ENCODE peak calls at places on chromosomes 3 and 15, in five cellular contexts. D is choroid plexus epithelial cell, Y is B cell, N is foreskin fibroblast, M is GM20000. X is an unnamed sample.

GRCh38 chr15:84822774-84823579 is 5.8 kb downstream of the ALPK3 start:
- DNase-seq in D (no peak), Y (no peak), N (no peak), M (no peak), X (no peak)

GRCh38 chr3:156664285-156665178 is 9.9 kb upstream of the TIPARP start:
- DNase-seq in D (no peak), Y (no peak), N (no peak), M (no peak), X (no peak)

GRCh38 chr3:159418571-159419526 is 569.8 kb upstream of the IL12A start:
- DNase-seq in D (peak; percentile 87), Y (no peak), N (peak; percentile 60), M (no peak), X (no peak)

GRCh38 chr15:40305281-40305680 is 2.5 kb downstream of the PLCB2 start:
- DNase-seq in D (no peak), Y (no peak), N (no peak), M (no peak), X (no peak)

GRCh38 chr3:16928386-16929132 is 43.8 kb downstream of the PLCL2 start:
- DNase-seq in D (peak; percentile 16), Y (no peak), N (no peak), M (peak; percentile 20), X (no peak)

GRCh38 chr3:142027713-142028112 is 121.6 kb downstream of the TFDP2 start:
- DNase-seq in D (peak; percentile 43), Y (peak; percentile 9), N (peak; percentile 26), M (peak; percentile 10), X (peak; percentile 52)

GRCh38 chr15:42404461-42405235 is 45.3 kb downstream of the CAPN3 start:
- DNase-seq in D (no peak), Y (no peak), N (no peak), M (no peak), X (no peak)

GRCh38 chr3:15345051-15345607 is 12.7 kb upstream of the SH3BP5 start:
- DNase-seq in D (no peak), Y (no peak), N (no peak), M (no peak), X (no peak)

GRCh38 chr3:157098823-157099185 is 61.1 kb downstream of the CCNL1 start:
- DNase-seq in D (peak; percentile 69), Y (no peak), N (peak; percentile 49), M (no peak), X (no peak)

GRCh38 chr3:158794936-158795518 is 6.8 kb upstream of the MFSD1 start:
- DNase-seq in D (peak; percentile 86), Y (peak; percentile 17), N (peak; percentile 39), M (peak; percentile 26), X (peak; percentile 37)

DNA sequence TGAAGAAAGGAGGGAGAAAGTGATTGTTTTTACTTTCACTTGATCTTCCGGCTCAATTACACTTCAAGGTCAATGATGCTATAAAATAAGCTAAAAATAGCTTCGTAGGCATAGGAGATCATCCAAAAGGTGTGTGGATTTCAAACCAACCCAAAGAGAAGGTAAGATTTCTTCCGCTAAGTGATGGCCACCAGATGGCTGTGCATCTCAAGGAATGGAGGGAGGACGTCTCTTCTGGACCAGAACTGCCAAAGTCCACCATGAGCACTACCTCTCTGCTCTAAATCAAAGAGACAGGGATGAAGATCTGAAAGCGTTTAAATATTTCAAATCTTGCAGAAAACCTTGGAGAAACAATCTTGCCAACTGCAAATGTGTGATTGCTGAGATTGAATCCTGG is 199.1 kb upstream of the ZPLD1 start:
- DNase-seq in D (peak; percentile 65), Y (no peak), N (no peak), M (no peak), X (peak; percentile 57)
- TF ChIP-seq CTCF in D (peak; percentile 85), Y (peak; percentile 72), N (peak; percentile 40), M (no peak), X (peak; percentile 68)

GRCh38 chr3:171059978-171060377 is 33.5 kb upstream of the SLC2A2 start:
- DNase-seq in D (no peak), Y (no peak), N (no peak), M (no peak), X (no peak)

GRCh38 chr3:171064461-171064860 is 37.9 kb upstream of the SLC2A2 start:
- DNase-seq in D (no peak), Y (no peak), N (no peak), M (no peak), X (no peak)

GRCh38 chr3:171058058-171058457 is 31.5 kb upstream of the SLC2A2 start:
- DNase-seq in D (peak; percentile 31), Y (no peak), N (peak; percentile 34), M (no peak), X (no peak)

GRCh38 chr3:171058873-171059603 is 32.5 kb upstream of the SLC2A2 start:
- DNase-seq in D (no peak), Y (no peak), N (no peak), M (no peak), X (no peak)

GRCh38 chr3:171061749-171062148 is 35.2 kb upstream of the SLC2A2 start:
- DNase-seq in D (no peak), Y (no peak), N (no peak), M (no peak), X (no peak)
- TF ChIP-seq CTCF in D (no peak), Y (no peak), N (no peak), M (no peak), X (no peak)

DNA sequence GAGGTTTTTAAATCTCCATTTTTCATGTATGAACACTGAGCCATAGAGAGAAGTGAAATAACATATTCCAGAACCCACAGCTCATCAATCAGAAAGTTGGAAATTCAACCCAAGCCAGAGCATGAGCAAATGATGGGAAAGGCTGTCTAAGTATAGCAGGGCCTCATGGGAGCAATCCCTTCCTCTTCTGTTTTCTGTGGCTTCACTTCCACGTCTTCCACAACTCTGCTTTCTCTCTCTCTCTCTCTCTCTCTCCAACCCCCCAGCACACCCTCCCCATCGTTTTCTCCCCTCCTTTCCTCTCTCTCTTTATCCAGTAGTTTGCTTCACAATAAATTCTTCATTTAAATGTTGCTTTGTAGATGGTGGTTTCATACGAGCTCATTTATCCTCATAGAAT is 14.7 kb upstream of the IL1RAP start:
- DNase-seq in D (no peak), Y (no peak), N (no peak), M (no peak), X (no peak)
- TF ChIP-seq CTCF in D (no peak), Y (no peak), N (no peak), M (no peak), X (no peak)

GRCh38 chr3:122660575-122660974 is 20.1 kb upstream of the PARP14 start:
- DNase-seq in D (no peak), Y (no peak), N (no peak), M (no peak), X (peak; percentile 61)
- TF ChIP-seq CTCF in D (no peak), Y (no peak), N (no peak), M (no peak), X (peak; percentile 51)

GRCh38 chr3:112767177-112767576 is 79.5 kb downstream of the CD200R1L start:
- DNase-seq in D (peak; percentile 43), Y (peak; percentile 49), N (peak; percentile 35), M (peak; percentile 45), X (no peak)
- TF ChIP-seq CTCF in D (no peak), Y (no peak), N (no peak), M (no peak), X (no peak)

GRCh38 chr3:66501483-66502266 is 853 bp upstream of the LRIG1 start:
- DNase-seq in D (no peak), Y (no peak), N (no peak), M (no peak), X (no peak)
- TF ChIP-seq CTCF in D (peak; percentile 59), Y (no peak), N (peak; percentile 2), M (no peak), X (no peak)

GRCh38 chr3:165254812-165255211 is 58.6 kb upstream of the SLITRK3 start:
- DNase-seq in D (peak; percentile 9), Y (no peak), N (no peak), M (no peak), X (peak; percentile 50)

GRCh38 chr3:165259518-165260193 is 63.5 kb upstream of the SLITRK3 start:
- DNase-seq in D (peak; percentile 19), Y (no peak), N (no peak), M (no peak), X (peak; percentile 11)

GRCh38 chr3:165256554-165256953 is 60.4 kb upstream of the SLITRK3 start:
- DNase-seq in D (no peak), Y (no peak), N (no peak), M (no peak), X (no peak)
- TF ChIP-seq CTCF in D (no peak), Y (no peak), N (no peak), M (no peak), X (no peak)

DNA sequence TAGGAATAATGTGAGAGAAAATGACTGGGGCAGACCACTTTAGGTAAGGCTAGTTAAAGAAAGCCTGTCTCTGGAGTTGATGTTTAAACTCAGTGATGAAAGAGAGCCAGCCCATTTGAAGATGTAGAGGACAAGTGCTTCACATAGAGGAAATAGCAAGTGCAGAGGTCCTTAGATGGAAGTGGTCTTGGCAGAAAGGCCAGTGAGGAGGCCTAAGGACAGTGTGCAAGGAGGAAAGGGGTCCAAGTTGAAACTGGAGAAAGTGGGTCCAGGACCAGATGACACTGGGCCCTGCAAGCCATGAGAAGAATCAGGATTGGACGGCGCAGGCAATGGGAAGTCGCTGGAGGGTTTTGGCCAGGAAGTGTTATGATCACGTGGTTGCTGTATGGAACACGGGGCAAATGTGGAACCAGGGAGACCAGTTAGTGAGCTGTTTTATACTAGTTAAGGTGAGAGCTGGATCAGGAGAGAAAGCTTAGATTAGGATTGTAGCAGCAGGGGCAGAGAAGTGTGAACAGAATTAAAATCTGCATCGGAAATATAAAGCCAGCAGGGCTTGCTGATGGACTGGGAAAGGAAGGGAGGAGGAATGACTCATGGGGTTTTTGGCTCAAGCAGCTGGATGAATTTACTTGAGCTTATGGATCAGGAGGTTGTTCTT is 48.0 kb upstream of the SCAANT1 start:
- DNase-seq in D (peak; percentile 85), Y (peak; percentile 6), N (peak; percentile 64), M (no peak), X (no peak)
- TF ChIP-seq CTCF in D (peak; percentile 20), Y (no peak), N (no peak), M (no peak), X (no peak)